ENCODE peak calls at places on chromosomes 11 and 22, in seven cellular contexts. One of them, this sample, is unnamed.

GRCh38 chr11:110087820-110088534 is 5.2 kb upstream of the ZC3H12C start:
- DNase-seq in pancreas: no peak
- DNase-seq in ascending aorta: no peak
- DNase-seq in NCI-H774: no peak
- DNase-seq in AG10803: peak
- DNase-seq in psoas muscle: no peak
- DNase-seq in activated CD8-positive, alpha-beta memory T cell treated with anti-CD3 and anti-CD28 coated beads for 48 hours: no peak
- DNase-seq in this sample: no peak

GRCh38 chr11:70505331-70505731 is 107.0 kb downstream of the CTTN start:
- DNase-seq in ascending aorta: no peak
- DNase-seq in pancreas: peak
- DNase-seq in NCI-H774: no peak
- DNase-seq in AG10803: no peak
- DNase-seq in psoas muscle: no peak
- DNase-seq in activated CD8-positive, alpha-beta memory T cell treated with anti-CD3 and anti-CD28 coated beads for 48 hours: no peak
- DNase-seq in this sample: no peak

GRCh38 chr11:1271002-1271401 is 38.4 kb downstream of the TOLLIP start:
- DNase-seq in psoas muscle: no peak
- DNase-seq in pancreas: peak
- DNase-seq in NCI-H774: no peak
- DNase-seq in activated CD8-positive, alpha-beta memory T cell treated with anti-CD3 and anti-CD28 coated beads for 48 hours: no peak
- DNase-seq in AG10803: no peak
- DNase-seq in ascending aorta: no peak
- DNase-seq in this sample: no peak

GRCh38 chr11:123509737-123510578 is 79.9 kb downstream of the GRAMD1B start:
- DNase-seq in AG10803: peak
- DNase-seq in activated CD8-positive, alpha-beta memory T cell treated with anti-CD3 and anti-CD28 coated beads for 48 hours: no peak
- DNase-seq in psoas muscle: no peak
- DNase-seq in NCI-H774: peak
- DNase-seq in pancreas: no peak
- DNase-seq in ascending aorta: no peak
- DNase-seq in this sample: peak

GRCh38 chr11:20022363-20023081 is 137.8 kb downstream of the DBX1 start:
- DNase-seq in activated CD8-positive, alpha-beta memory T cell treated with anti-CD3 and anti-CD28 coated beads for 48 hours: no peak
- DNase-seq in ascending aorta: no peak
- DNase-seq in pancreas: no peak
- DNase-seq in AG10803: no peak
- DNase-seq in NCI-H774: no peak
- DNase-seq in psoas muscle: no peak
- DNase-seq in this sample: no peak

GRCh38 chr11:115959098-115959497 is 454.9 kb upstream of the CADM1 start:
- DNase-seq in NCI-H774: peak
- DNase-seq in psoas muscle: no peak
- DNase-seq in ascending aorta: no peak
- DNase-seq in pancreas: peak
- DNase-seq in activated CD8-positive, alpha-beta memory T cell treated with anti-CD3 and anti-CD28 coated beads for 48 hours: no peak
- DNase-seq in AG10803: no peak
- DNase-seq in this sample: no peak

GRCh38 chr11:91081440-91082088 is 858.7 kb upstream of the CHORDC1 start:
- DNase-seq in psoas muscle: peak
- DNase-seq in pancreas: no peak
- DNase-seq in NCI-H774: no peak
- DNase-seq in activated CD8-positive, alpha-beta memory T cell treated with anti-CD3 and anti-CD28 coated beads for 48 hours: no peak
- DNase-seq in AG10803: peak
- DNase-seq in ascending aorta: peak
- DNase-seq in this sample: no peak

GRCh38 chr11:33542921-33543320 is 157.7 kb downstream of the C11orf91 start:
- DNase-seq in AG10803: peak
- DNase-seq in ascending aorta: no peak
- DNase-seq in NCI-H774: no peak
- DNase-seq in activated CD8-positive, alpha-beta memory T cell treated with anti-CD3 and anti-CD28 coated beads for 48 hours: no peak
- DNase-seq in psoas muscle: peak
- DNase-seq in pancreas: no peak
- DNase-seq in this sample: no peak

GRCh38 chr11:68890490-68891231 is 13.0 kb downstream of the MRPL21 start:
- DNase-seq in activated CD8-positive, alpha-beta memory T cell treated with anti-CD3 and anti-CD28 coated beads for 48 hours: no peak
- DNase-seq in NCI-H774: no peak
- DNase-seq in psoas muscle: peak
- DNase-seq in pancreas: no peak
- DNase-seq in ascending aorta: peak
- DNase-seq in AG10803: peak
- DNase-seq in this sample: peak

GRCh38 chr11:20207781-20208621 is 47.7 kb upstream of the DBX1 start:
- DNase-seq in pancreas: no peak
- DNase-seq in activated CD8-positive, alpha-beta memory T cell treated with anti-CD3 and anti-CD28 coated beads for 48 hours: no peak
- DNase-seq in AG10803: no peak
- DNase-seq in ascending aorta: no peak
- DNase-seq in NCI-H774: no peak
- DNase-seq in psoas muscle: no peak
- DNase-seq in this sample: peak

GRCh38 chr22:46657996-46658947 is 38.1 kb downstream of the GRAMD4 start:
- DNase-seq in ascending aorta: no peak
- DNase-seq in psoas muscle: no peak
- DNase-seq in activated CD8-positive, alpha-beta memory T cell treated with anti-CD3 and anti-CD28 coated beads for 48 hours: no peak
- DNase-seq in NCI-H774: no peak
- DNase-seq in pancreas: peak
- DNase-seq in AG10803: no peak
- DNase-seq in this sample: no peak

GRCh38 chr22:44797181-44797720 is 44.9 kb downstream of the ARHGAP8 start:
- DNase-seq in ascending aorta: no peak
- DNase-seq in activated CD8-positive, alpha-beta memory T cell treated with anti-CD3 and anti-CD28 coated beads for 48 hours: no peak
- DNase-seq in pancreas: peak
- DNase-seq in NCI-H774: no peak
- DNase-seq in psoas muscle: no peak
- DNase-seq in AG10803: no peak
- DNase-seq in this sample: peak

GRCh38 chr11:10494636-10495463 is 39.8 kb downstream of the AMPD3 start:
- DNase-seq in activated CD8-positive, alpha-beta memory T cell treated with anti-CD3 and anti-CD28 coated beads for 48 hours: no peak
- DNase-seq in NCI-H774: no peak
- DNase-seq in ascending aorta: no peak
- DNase-seq in psoas muscle: no peak
- DNase-seq in AG10803: no peak
- DNase-seq in pancreas: no peak
- DNase-seq in this sample: no peak

GRCh38 chr11:8329961-8330361 is 66.3 kb upstream of the LMO1 start:
- DNase-seq in AG10803: no peak
- DNase-seq in psoas muscle: no peak
- DNase-seq in activated CD8-positive, alpha-beta memory T cell treated with anti-CD3 and anti-CD28 coated beads for 48 hours: no peak
- DNase-seq in ascending aorta: no peak
- DNase-seq in NCI-H774: no peak
- DNase-seq in pancreas: no peak
- DNase-seq in this sample: no peak

GRCh38 chr22:30829901-30830550 is 135.4 kb downstream of the OSBP2 start:
- DNase-seq in psoas muscle: no peak
- DNase-seq in activated CD8-positive, alpha-beta memory T cell treated with anti-CD3 and anti-CD28 coated beads for 48 hours: no peak
- DNase-seq in NCI-H774: no peak
- DNase-seq in pancreas: no peak
- DNase-seq in ascending aorta: peak
- DNase-seq in AG10803: peak
- DNase-seq in this sample: no peak

GRCh38 chr11:88384004-88384677 is 46.6 kb upstream of the CTSC start:
- DNase-seq in pancreas: no peak
- DNase-seq in activated CD8-positive, alpha-beta memory T cell treated with anti-CD3 and anti-CD28 coated beads for 48 hours: no peak
- DNase-seq in AG10803: no peak
- DNase-seq in ascending aorta: no peak
- DNase-seq in psoas muscle: no peak
- DNase-seq in NCI-H774: no peak
- DNase-seq in this sample: no peak

GRCh38 chr11:47417712-47418111 is 8.5 kb downstream of the PSMC3 start:
- DNase-seq in ascending aorta: no peak
- DNase-seq in psoas muscle: no peak
- DNase-seq in activated CD8-positive, alpha-beta memory T cell treated with anti-CD3 and anti-CD28 coated beads for 48 hours: no peak
- DNase-seq in AG10803: no peak
- DNase-seq in pancreas: no peak
- DNase-seq in NCI-H774: no peak
- DNase-seq in this sample: no peak

GRCh38 chr11:693887-694562 is 997 bp downstream of the DEAF1 start:
- DNase-seq in ascending aorta: no peak
- DNase-seq in NCI-H774: peak
- DNase-seq in activated CD8-positive, alpha-beta memory T cell treated with anti-CD3 and anti-CD28 coated beads for 48 hours: no peak
- DNase-seq in AG10803: no peak
- DNase-seq in psoas muscle: no peak
- DNase-seq in pancreas: peak
- DNase-seq in this sample: no peak

GRCh38 chr11:72631806-72632731 is 42.2 kb downstream of the PDE2A start:
- DNase-seq in AG10803: no peak
- DNase-seq in ascending aorta: no peak
- DNase-seq in pancreas: no peak
- DNase-seq in activated CD8-positive, alpha-beta memory T cell treated with anti-CD3 and anti-CD28 coated beads for 48 hours: no peak
- DNase-seq in NCI-H774: no peak
- DNase-seq in psoas muscle: peak
- DNase-seq in this sample: peak

GRCh38 chr11:61609000-61609969 is 28.4 kb upstream of the SYT7 start:
- DNase-seq in NCI-H774: no peak
- DNase-seq in AG10803: no peak
- DNase-seq in ascending aorta: no peak
- DNase-seq in pancreas: peak
- DNase-seq in activated CD8-positive, alpha-beta memory T cell treated with anti-CD3 and anti-CD28 coated beads for 48 hours: no peak
- DNase-seq in psoas muscle: no peak
- DNase-seq in this sample: no peak

GRCh38 chr11:104784684-104785460 is 113.4 kb downstream of the CASP12 start:
- DNase-seq in AG10803: no peak
- DNase-seq in NCI-H774: no peak
- DNase-seq in pancreas: no peak
- DNase-seq in activated CD8-positive, alpha-beta memory T cell treated with anti-CD3 and anti-CD28 coated beads for 48 hours: no peak
- DNase-seq in ascending aorta: no peak
- DNase-seq in psoas muscle: no peak
- DNase-seq in this sample: no peak